ENCODE peak calls at places on chromosomes 16 and 17, in nine cellular contexts. R, N, K, O, H, P, M, G and S are unnamed samples. For H3K4me1 and H3K9me3, the result is how much of the 10 kb centered on the place peaks cover.

GRCh38 chr16:11576427-11577289 is 10.1 kb downstream of the LITAF start:
- DNase-seq in H (no peak), M (no peak), G (no peak), N (no peak), P (no peak), O (peak), K (no peak), R (no peak), S (no peak)

GRCh38 chr17:44887971-44888955 is 11.0 kb downstream of the EFTUD2 start:
- DNase-seq in N (no peak), H (no peak), M (no peak), O (no peak), P (no peak), K (no peak), R (no peak), G (no peak), S (no peak)

GRCh38 chr16:68289621-68290329 is 21.0 kb downstream of the SLC7A6OS start:
- DNase-seq in M (no peak), K (no peak), O (no peak), H (peak), R (no peak), P (no peak), G (no peak), N (no peak), S (no peak)

GRCh38 chr17:39652635-39653315 is 12.4 kb upstream of the TCAP start:
- DNase-seq in O (no peak), P (no peak), K (no peak), H (no peak), M (peak), N (no peak), G (no peak), R (no peak), S (peak)

GRCh38 chr17:79388556-79389295 is 222.1 kb downstream of the RBFOX3 start:
- DNase-seq in P (peak), H (no peak), N (no peak), K (peak), M (peak), G (peak), R (peak), O (peak), S (peak)

GRCh38 chr16:11389631-11390565 is 44.6 kb downstream of the RMI2 start:
- DNase-seq in R (no peak), O (no peak), K (no peak), H (no peak), M (no peak), P (no peak), G (no peak), N (no peak), S (no peak)

GRCh38 chr17:47844230-47844629 is 3.2 kb upstream of the SCRN2 start:
- DNase-seq in N (no peak), M (no peak), K (no peak), G (no peak), H (no peak), P (no peak), R (no peak), O (no peak), S (no peak)

GRCh38 chr16:8928467-8928957 is 35.2 kb downstream of the USP7 start:
- DNase-seq in P (no peak), R (no peak), H (no peak), N (no peak), O (no peak), K (no peak), G (no peak), M (no peak), S (no peak)

GRCh38 chr17:79953335-79953734 is 82.3 kb downstream of the TBC1D16 start:
- DNase-seq in N (no peak), G (no peak), M (no peak), H (no peak), K (no peak), P (no peak), R (peak), O (no peak), S (no peak)

GRCh38 chr17:69325518-69326301 is 1.2 kb downstream of the ABCA5 start:
- DNase-seq in P (no peak), N (no peak), G (no peak), K (no peak), R (peak), M (peak), H (no peak), O (no peak), S (no peak)

GRCh38 chr16:81174644-81175324 is 63.7 kb upstream of the BCO1 start:
- DNase-seq in P (peak), R (no peak), K (no peak), N (no peak), H (no peak), M (no peak), O (no peak), G (no peak), S (no peak)

GRCh38 chr16:51756447-51757123 is 605.5 kb upstream of the SALL1 start:
- DNase-seq in N (no peak), M (peak), G (no peak), R (no peak), O (no peak), H (no peak), K (no peak), P (no peak), S (no peak)

GRCh38 chr17:8372422-8372821 is 4.1 kb downstream of the KRABD2 start:
- DNase-seq in N (no peak), M (no peak), R (no peak), O (no peak), P (no peak), H (no peak), G (no peak), K (no peak), S (no peak)

GRCh38 chr16:1559446-1559975 is 26.0 kb downstream of the TMEM204 start:
- DNase-seq in H (no peak), P (no peak), K (no peak), M (no peak), N (no peak), O (no peak), G (no peak), R (no peak), S (no peak)

GRCh38 chr16:75392911-75393310 is 40.4 kb downstream of the CFDP1 start:
- DNase-seq in N (no peak), R (no peak), P (no peak), G (no peak), K (no peak), H (no peak), M (no peak), O (no peak), S (no peak)

GRCh38 chr17:37743875-37744632 is 805 bp downstream of the HNF1B start:
- DNase-seq in R (peak), N (no peak), P (peak), H (no peak), O (peak), G (no peak), K (peak), M (peak), S (no peak)

GRCh38 chr17:40532520-40533253 is 31.3 kb upstream of the TNS4 start:
- DNase-seq in N (no peak), K (no peak), R (no peak), P (no peak), M (no peak), O (no peak), G (no peak), H (no peak), S (no peak)

GRCh38 chr16:25007284-25007984 is 7.7 kb downstream of the ARHGAP17 start:
- DNase-seq in H (no peak), O (no peak), K (no peak), M (no peak), P (no peak), R (no peak), N (no peak), G (no peak), S (no peak)

GRCh38 chr17:61208301-61209098 is 191.1 kb upstream of the TBX2 start:
- DNase-seq in N (no peak), P (no peak), G (no peak), O (no peak), M (no peak), K (no peak), H (no peak), R (no peak), S (no peak)

GRCh38 chr17:31559647-31560501 is 168.4 kb downstream of the RAB11FIP4 start:
- DNase-seq in R (no peak), M (peak), G (no peak), H (no peak), K (no peak), O (no peak), N (no peak), P (no peak), S (no peak)

GRCh38 chr16:49503242-49504022 is 129.8 kb downstream of the C16orf78 start:
- DNase-seq in G (no peak), H (no peak), N (no peak), M (no peak), K (no peak), O (no peak), R (no peak), P (no peak), S (no peak)

GRCh38 chr17:77460514-77461046 is 319.8 kb downstream of the SEC14L1 start:
- DNase-seq in G (no peak), N (no peak), H (no peak), R (no peak), K (no peak), P (no peak), O (no peak), M (no peak), S (no peak)

DNA sequence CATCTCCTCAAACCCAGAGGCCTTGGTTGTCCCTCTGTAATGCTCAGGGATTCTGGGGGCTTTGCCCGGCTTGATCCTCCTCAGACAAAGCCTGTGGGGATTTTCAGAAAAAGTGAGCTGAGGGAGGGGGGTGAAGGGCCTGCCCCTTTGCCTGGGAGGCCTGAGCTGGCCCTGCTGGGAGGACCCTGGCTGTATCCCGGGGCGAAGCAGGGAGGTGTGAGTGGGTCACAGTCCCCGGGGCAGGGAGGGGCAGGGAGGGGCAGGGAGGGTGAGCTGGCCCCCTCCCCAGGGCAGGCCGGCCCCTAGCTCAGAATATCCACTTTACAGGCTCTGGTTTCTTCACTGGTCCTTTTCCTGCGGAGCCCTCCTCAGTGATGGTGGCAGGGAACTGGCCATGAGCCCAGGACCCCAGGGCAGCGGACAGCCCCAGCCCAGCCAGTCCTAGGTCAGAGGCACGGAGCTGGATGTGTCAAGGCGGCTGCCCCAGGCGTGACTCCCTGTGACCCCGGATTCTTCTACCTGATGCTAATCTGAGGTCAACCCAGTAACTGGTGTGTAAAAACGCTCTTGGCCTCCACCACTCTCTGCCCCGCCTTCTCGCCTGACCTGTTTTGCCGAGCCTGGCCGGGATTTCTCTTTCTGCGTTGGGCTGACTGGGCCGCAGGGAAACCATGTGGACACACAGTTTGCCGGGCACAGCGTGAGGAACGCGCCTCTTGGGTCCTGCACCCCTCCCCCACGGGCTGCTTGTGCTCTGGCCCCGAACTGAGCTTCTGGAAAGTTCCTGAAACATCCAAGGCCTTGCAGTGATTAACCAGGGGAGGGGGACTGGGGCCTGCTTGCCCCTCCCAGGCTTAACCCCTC is 5.8 kb upstream of the FASN start:
- DNase-seq in R (peak), O (peak), K (peak), H (no peak), P (no peak), G (peak), M (peak), N (no peak), S (no peak)
- H3K4me1 ChIP-seq in R (half or more), O (half or more), K (half or more), H (under half), P (half or more), G (under half), M (half or more), N (under half), S (under half)

DNA sequence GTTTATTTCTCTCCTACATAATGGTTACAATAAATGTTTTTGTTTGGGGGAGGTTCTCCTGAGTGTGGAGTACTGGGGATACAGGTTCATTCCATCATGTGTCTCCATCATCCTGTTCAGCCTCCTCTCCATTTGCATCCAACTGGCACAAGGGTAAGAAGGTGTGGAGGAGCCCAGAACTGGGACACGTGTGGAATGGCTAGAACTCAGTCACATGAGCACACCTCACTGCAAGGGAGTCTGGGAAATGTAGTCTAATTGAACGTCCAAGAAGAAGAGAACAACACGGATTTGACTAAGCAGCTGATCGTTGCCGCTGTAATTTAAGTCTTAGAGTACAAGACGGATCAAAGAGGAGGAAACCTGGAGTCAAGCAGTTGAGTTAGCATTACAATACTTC is 6.1 kb downstream of the OR1A1 start:
- DNase-seq in R (no peak), M (no peak), H (no peak), O (no peak), P (no peak), G (no peak), K (no peak), N (no peak), S (no peak)
- H3K9me3 ChIP-seq in R (under half), M (under half), H (under half), O (under half), P (under half), G (under half), K (under half), N (under half), S (under half)

DNA sequence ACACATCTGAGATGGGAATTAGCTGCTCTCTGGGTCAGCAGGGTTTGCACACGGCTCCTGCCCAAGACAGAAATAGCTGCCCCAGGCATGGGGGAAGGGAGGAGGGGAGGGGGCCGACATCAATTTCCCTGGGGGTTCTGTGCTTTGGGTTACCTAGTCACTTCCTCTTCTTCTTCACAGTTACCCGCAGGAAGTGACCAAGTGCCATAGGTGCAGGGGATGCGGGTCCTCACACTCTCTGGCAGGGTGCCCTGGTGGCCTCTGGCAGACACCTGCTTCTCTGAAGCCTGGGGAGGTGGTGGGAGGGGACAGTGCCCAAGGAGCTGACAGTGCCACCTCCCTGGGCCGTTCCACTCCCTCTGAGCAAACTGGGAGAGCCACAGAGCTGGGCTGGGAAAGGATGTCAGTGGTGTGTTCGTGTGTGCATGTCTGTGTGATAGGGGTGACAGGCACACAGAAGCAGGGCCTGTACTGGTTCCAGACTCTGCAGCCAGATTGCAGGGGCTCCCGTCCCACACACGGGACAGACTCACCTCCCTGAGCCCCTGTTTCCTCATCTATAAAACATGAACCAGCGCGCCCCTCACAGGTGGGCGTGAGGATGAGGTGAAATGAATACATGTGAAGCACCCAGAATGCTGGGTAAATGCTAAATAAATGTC is 18.2 kb downstream of the SCN4A start:
- DNase-seq in P (no peak), O (no peak), H (no peak), G (no peak), N (no peak), R (no peak), K (no peak), M (no peak), S (no peak)
- H3K4me1 ChIP-seq in P (under half), O (under half), H (under half), G (under half), N (under half), R (under half), K (under half), M (under half), S (under half)

DNA sequence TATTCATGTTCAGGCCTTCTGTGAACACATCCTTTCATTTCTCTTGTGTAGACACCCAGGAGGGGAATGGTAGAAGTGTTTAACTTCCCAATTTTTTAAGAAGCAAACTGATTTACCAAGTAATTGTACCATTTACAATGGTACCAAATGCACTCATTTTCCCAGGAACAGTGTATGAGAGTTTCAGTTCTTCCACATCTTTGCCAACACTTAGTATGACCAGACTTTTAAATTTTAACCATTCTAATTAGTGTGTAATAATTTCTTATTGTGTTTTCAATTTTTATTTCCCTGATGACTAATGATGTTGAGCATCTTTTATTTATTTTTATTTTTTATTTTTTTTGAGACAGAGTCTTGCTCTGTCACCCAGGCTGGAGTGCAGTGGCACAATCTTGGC is 10.2 kb upstream of the WFIKKN2 start:
- DNase-seq in N (no peak), K (no peak), P (no peak), H (no peak), R (no peak), O (no peak), G (no peak), M (no peak), S (no peak)
- H3K9me3 ChIP-seq in N (under half), K (under half), P (under half), H (under half), R (under half), O (under half), G (under half), M (under half), S (under half)